ENCODE peak calls at places on chromosomes 6 and 20, in nine cellular contexts. J is dorsolateral prefrontal cortex, P is ovary, G is GM23248, C is AG04450, L is neural progenitor cell, K is adrenal gland, Y is brain microvascular endothelial cell, Z is thoracic aorta. A is an unnamed sample. For H3K27me3, the result is how much of the 10 kb centered on the place peaks cover.

GRCh38 chr6:118588626-118589025 is 40.5 kb downstream of the PLN start:
- DNase-seq in P (no peak), Z (no peak), J (no peak), Y (no peak), C (no peak), L (no peak), G (peak), K (no peak), A (no peak)

GRCh38 chr6:43724914-43725642 is 37.5 kb upstream of the MRPS18A start:
- DNase-seq in G (peak), Z (no peak), P (peak), L (no peak), C (peak), J (no peak), Y (peak), K (peak), A (peak)

GRCh38 chr20:37392441-37393195 is 46.7 kb downstream of the SRC start:
- DNase-seq in L (peak), P (no peak), G (peak), Z (no peak), K (no peak), C (no peak), Y (no peak), J (no peak), A (peak)

GRCh38 chr6:55543633-55544309 is 35.2 kb downstream of the HMGCLL1 start:
- DNase-seq in L (peak), J (no peak), G (no peak), P (no peak), Y (no peak), K (no peak), C (no peak), Z (no peak), A (no peak)

GRCh38 chr6:658244-658643 is 1.3 kb upstream of the HUS1B start:
- DNase-seq in J (no peak), Z (no peak), P (no peak), Y (peak), G (peak), K (no peak), L (no peak), C (peak), A (no peak)

GRCh38 chr6:125759184-125759902 is 9.9 kb downstream of the HEY2 start:
- DNase-seq in C (no peak), G (no peak), Z (no peak), L (peak), P (no peak), J (no peak), K (no peak), Y (peak), A (peak)

GRCh38 chr20:49775229-49775693 is 37.4 kb upstream of the SLC9A8 start:
- DNase-seq in J (no peak), P (peak), K (peak), L (peak), Y (peak), Z (peak), C (no peak), G (peak), A (peak)

GRCh38 chr20:50366270-50367103 is 143.7 kb upstream of the PTPN1 start:
- DNase-seq in Z (no peak), P (peak), J (no peak), C (peak), K (peak), L (no peak), G (no peak), Y (peak), A (peak)

GRCh38 chr6:41469951-41470340 is 76.2 kb upstream of the FOXP4 start:
- DNase-seq in Z (no peak), K (no peak), P (no peak), L (peak), Y (no peak), J (no peak), G (no peak), C (no peak), A (no peak)

GRCh38 chr20:56625837-56626236 is 3.3 kb upstream of the TFAP2C start:
- DNase-seq in L (peak), Y (no peak), K (no peak), G (no peak), Z (no peak), P (no peak), C (no peak), J (no peak), A (no peak)
- H3K27me3 ChIP-seq in L (half or more), Y (half or more), K (half or more), G (under half), Z (under half), P (under half), C (half or more), J (half or more), A (under half)

GRCh38 chr20:21104921-21105320 is 1.2 kb downstream of the LINC00237 start:
- DNase-seq in K (no peak), Z (no peak), J (no peak), G (no peak), L (peak), Y (no peak), C (no peak), P (no peak), A (no peak)
- H3K27me3 ChIP-seq in K (half or more), Z (under half), J (half or more), G (half or more), L (half or more), Y (half or more), C (half or more), P (under half), A (under half)

GRCh38 chr6:75203721-75204120 is 2.1 kb downstream of the COL12A1 start:
- DNase-seq in Y (no peak), G (peak), J (no peak), L (no peak), C (no peak), Z (no peak), K (no peak), P (peak), A (peak)

GRCh38 chr6:75202676-75203131 is 3.1 kb downstream of the COL12A1 start:
- DNase-seq in K (no peak), P (peak), C (no peak), J (no peak), Y (no peak), G (peak), L (peak), Z (no peak), A (no peak)

GRCh38 chr6:75204959-75205775 is 686 bp downstream of the COL12A1 start:
- DNase-seq in J (no peak), Z (no peak), P (peak), C (peak), L (peak), K (no peak), Y (peak), G (peak), A (peak)

GRCh38 chr6:75205776-75206334 is at the start of gene COL12A1:
- DNase-seq in G (peak), P (peak), C (peak), Z (peak), K (peak), J (no peak), Y (peak), L (peak), A (peak)

DNA sequence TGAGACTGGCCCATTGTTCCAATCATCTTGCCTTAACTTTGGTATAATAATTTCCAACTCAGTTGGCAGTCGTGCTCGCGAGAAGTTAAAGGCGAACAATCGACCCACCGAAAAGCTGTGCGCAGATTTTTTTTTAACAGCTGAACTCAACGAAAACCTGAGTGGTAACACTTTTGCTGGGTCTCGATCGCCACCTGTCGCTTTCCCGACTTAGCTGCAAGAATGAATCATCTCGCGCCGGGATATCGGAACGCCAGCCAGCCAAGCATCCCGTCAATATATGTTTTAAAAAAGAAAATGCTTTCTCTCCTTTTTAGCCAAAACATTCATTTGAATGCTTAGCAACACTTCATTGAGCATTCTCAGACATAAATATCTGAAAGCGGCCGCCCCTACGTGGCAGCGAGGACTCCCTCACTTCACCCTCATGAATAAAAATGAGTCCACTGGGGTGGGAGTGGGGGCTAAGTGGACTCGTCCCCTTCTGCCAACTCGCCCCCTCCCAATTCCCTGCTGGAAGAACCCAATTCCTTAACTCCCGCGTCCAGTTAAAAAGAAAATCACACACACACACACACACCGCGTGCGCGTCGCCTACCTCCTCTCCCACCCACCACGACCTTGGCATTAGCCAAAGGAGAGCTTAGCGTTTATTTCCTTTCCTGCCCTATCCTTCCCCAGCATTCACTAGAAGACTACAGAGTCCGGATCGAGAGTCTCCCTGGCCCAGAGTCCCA is 1.5 kb downstream of the COL12A1 start:
- DNase-seq in J (no peak), L (peak), K (peak), P (peak), C (peak), Y (peak), Z (no peak), G (peak), A (peak)
- H3K27me3 ChIP-seq in J (half or more), L (half or more), K (under half), P (under half), C (under half), Y (under half), Z (under half), G (under half), A (under half)

GRCh38 chr20:57287007-57287810 is 20.8 kb upstream of the BMP7 start:
- DNase-seq in Z (no peak), J (no peak), L (peak), C (no peak), P (no peak), K (no peak), Y (no peak), G (peak), A (peak)
- H3K27me3 ChIP-seq in Z (under half), J (under half), L (under half), C (under half), P (under half), K (under half), Y (under half), G (half or more), A (under half)

GRCh38 chr20:2610941-2611720 is 41.3 kb upstream of the NOP56 start:
- DNase-seq in K (no peak), Z (no peak), G (no peak), L (no peak), C (no peak), P (no peak), Y (no peak), J (no peak), A (no peak)
- H3K27me3 ChIP-seq in K (under half), Z (under half), G (under half), L (under half), C (under half), P (under half), Y (under half), J (under half), A (under half)

GRCh38 chr20:2052741-2053140 is 48.9 kb upstream of the STK35 start:
- DNase-seq in P (no peak), G (no peak), J (no peak), C (no peak), K (no peak), L (no peak), Y (no peak), Z (no peak), A (no peak)
- H3K27me3 ChIP-seq in P (under half), G (half or more), J (under half), C (under half), K (under half), L (under half), Y (under half), Z (under half), A (under half)

DNA sequence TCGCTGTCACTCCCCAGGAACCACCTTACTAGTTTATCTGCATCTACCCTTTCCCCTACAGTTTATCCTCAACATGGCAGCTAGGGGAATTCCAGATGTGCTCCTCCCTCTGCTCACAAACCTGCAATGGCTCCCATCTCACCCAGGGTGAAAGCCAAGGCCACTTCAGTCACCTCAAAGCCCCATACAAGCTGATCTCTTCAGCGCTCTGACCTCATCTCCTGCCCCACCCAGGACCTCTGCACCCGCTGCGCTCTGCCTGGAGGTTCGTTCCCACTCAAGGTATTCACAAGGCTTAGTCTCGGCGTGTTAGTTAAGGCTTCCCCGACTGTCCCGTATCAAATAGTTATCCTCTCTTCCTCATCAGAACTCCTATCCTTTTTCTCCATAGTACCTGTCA is 28.6 kb upstream of the SPDEF start:
- DNase-seq in C (no peak), G (no peak), K (no peak), J (no peak), Y (no peak), Z (no peak), P (no peak), L (no peak), A (no peak)
- H3K27me3 ChIP-seq in C (under half), G (under half), K (under half), J (under half), Y (under half), Z (under half), P (under half), L (under half), A (under half)